ENCODE peak calls at places on chromosomes 7 and 10, in six cellular contexts. One of them, this sample, is unnamed.

GRCh38 chr10:95758351-95759025 is 2.5 kb downstream of the ENTPD1 start:
- DNase-seq in HepG2: no peak
- DNase-seq in GM12878: peak; percentile 92
- DNase-seq in K562: peak; percentile 8
- DNase-seq in GM12892: no peak
- DNase-seq in H1: no peak
- DNase-seq in this sample: no peak

GRCh38 chr10:23035569-23035968 is 59.8 kb upstream of the MSRB2 start:
- DNase-seq in HepG2: peak; percentile 10
- DNase-seq in GM12878: no peak
- DNase-seq in K562: peak; percentile 15
- DNase-seq in GM12892: no peak
- DNase-seq in H1: peak; percentile 13
- DNase-seq in this sample: no peak

GRCh38 chr10:133260895-133261725 is 15.6 kb downstream of the ADAM8 start:
- DNase-seq in HepG2: no peak
- DNase-seq in GM12878: no peak
- DNase-seq in K562: peak; percentile 61
- DNase-seq in GM12892: peak; percentile 73
- DNase-seq in H1: no peak
- DNase-seq in this sample: peak; percentile 78

GRCh38 chr10:46234431-46235060 is 52.3 kb upstream of the ANTXRL start:
- DNase-seq in HepG2: no peak
- DNase-seq in GM12878: no peak
- DNase-seq in K562: no peak
- DNase-seq in GM12892: no peak
- DNase-seq in H1: no peak
- DNase-seq in this sample: no peak

GRCh38 chr10:19532411-19532810 is 283.8 kb upstream of the PLXDC2 start:
- DNase-seq in HepG2: no peak
- DNase-seq in GM12878: no peak
- DNase-seq in K562: no peak
- DNase-seq in GM12892: no peak
- DNase-seq in H1: no peak
- DNase-seq in this sample: no peak

GRCh38 chr7:151113344-151114150 is 27.3 kb downstream of the AGAP3 start:
- DNase-seq in HepG2: no peak
- DNase-seq in GM12878: no peak
- DNase-seq in K562: peak; percentile 82
- DNase-seq in GM12892: no peak
- DNase-seq in H1: no peak
- DNase-seq in this sample: no peak

GRCh38 chr10:58555170-58555929 is 42.7 kb downstream of the BICC1 start:
- DNase-seq in HepG2: peak; percentile 81
- DNase-seq in GM12878: no peak
- DNase-seq in K562: no peak
- DNase-seq in GM12892: no peak
- DNase-seq in H1: no peak
- DNase-seq in this sample: no peak

GRCh38 chr7:135414850-135415439 is 95.0 kb downstream of the CNOT4 start:
- DNase-seq in HepG2: peak; percentile 74
- DNase-seq in GM12878: no peak
- DNase-seq in K562: peak; percentile 80
- DNase-seq in GM12892: no peak
- DNase-seq in H1: peak; percentile 54
- DNase-seq in this sample: no peak

GRCh38 chr10:75265856-75266255 is 30.1 kb upstream of the COMTD1 start:
- DNase-seq in HepG2: no peak
- DNase-seq in GM12878: no peak
- DNase-seq in K562: no peak
- DNase-seq in GM12892: no peak
- DNase-seq in H1: no peak
- DNase-seq in this sample: no peak

GRCh38 chr7:29606287-29606721 is 42.7 kb downstream of the PRR15 start:
- DNase-seq in HepG2: peak; percentile 64
- DNase-seq in GM12878: no peak
- DNase-seq in K562: peak; percentile 43
- DNase-seq in GM12892: no peak
- DNase-seq in H1: no peak
- DNase-seq in this sample: no peak

GRCh38 chr10:89659185-89660131 is 14.4 kb upstream of the PANK1 start:
- DNase-seq in HepG2: no peak
- DNase-seq in GM12878: peak; percentile 32
- DNase-seq in K562: no peak
- DNase-seq in GM12892: no peak
- DNase-seq in H1: no peak
- DNase-seq in this sample: no peak

GRCh38 chr7:29607259-29607658 is 43.6 kb downstream of the PRR15 start:
- DNase-seq in HepG2: no peak
- DNase-seq in GM12878: no peak
- DNase-seq in K562: no peak
- DNase-seq in GM12892: no peak
- DNase-seq in H1: no peak
- DNase-seq in this sample: no peak

GRCh38 chr10:59896186-59896585 is 10.2 kb downstream of the CCDC6 start:
- DNase-seq in HepG2: no peak
- DNase-seq in GM12878: no peak
- DNase-seq in K562: no peak
- DNase-seq in GM12892: no peak
- DNase-seq in H1: no peak
- DNase-seq in this sample: no peak

GRCh38 chr10:88297103-88297502 is 286.0 kb downstream of the RNLS start:
- DNase-seq in HepG2: no peak
- DNase-seq in GM12878: no peak
- DNase-seq in K562: no peak
- DNase-seq in GM12892: no peak
- DNase-seq in H1: no peak
- DNase-seq in this sample: no peak

GRCh38 chr7:76364198-76364584 is 5.4 kb upstream of the YWHAG start:
- DNase-seq in HepG2: no peak
- DNase-seq in GM12878: no peak
- DNase-seq in K562: no peak
- DNase-seq in GM12892: no peak
- DNase-seq in H1: no peak
- DNase-seq in this sample: no peak

GRCh38 chr10:12193193-12193592 is 2.5 kb downstream of the NUDT5 start:
- DNase-seq in HepG2: no peak
- DNase-seq in GM12878: no peak
- DNase-seq in K562: no peak
- DNase-seq in GM12892: no peak
- DNase-seq in H1: no peak
- DNase-seq in this sample: no peak

GRCh38 chr7:124074007-124074406 is 41.1 kb upstream of the TMEM229A start:
- DNase-seq in HepG2: no peak
- DNase-seq in GM12878: no peak
- DNase-seq in K562: no peak
- DNase-seq in GM12892: no peak
- DNase-seq in H1: no peak
- DNase-seq in this sample: no peak

GRCh38 chr10:99875473-99875872 is 93.0 kb downstream of the ABCC2 start:
- DNase-seq in HepG2: no peak
- DNase-seq in GM12878: no peak
- DNase-seq in K562: no peak
- DNase-seq in GM12892: no peak
- DNase-seq in H1: no peak
- DNase-seq in this sample: no peak

GRCh38 chr7:141416691-141417268 is 134.4 kb upstream of the AGK start:
- DNase-seq in HepG2: no peak
- DNase-seq in GM12878: no peak
- DNase-seq in K562: no peak
- DNase-seq in GM12892: no peak
- DNase-seq in H1: no peak
- DNase-seq in this sample: no peak

GRCh38 chr10:58755688-58756087 is 243.0 kb downstream of the BICC1 start:
- DNase-seq in HepG2: no peak
- DNase-seq in GM12878: no peak
- DNase-seq in K562: no peak
- DNase-seq in GM12892: no peak
- DNase-seq in H1: no peak
- DNase-seq in this sample: no peak

GRCh38 chr7:127317447-127317961 is 64.8 kb upstream of the GRM8 start:
- DNase-seq in HepG2: no peak
- DNase-seq in GM12878: no peak
- DNase-seq in K562: no peak
- DNase-seq in GM12892: no peak
- DNase-seq in H1: no peak
- DNase-seq in this sample: no peak

DNA sequence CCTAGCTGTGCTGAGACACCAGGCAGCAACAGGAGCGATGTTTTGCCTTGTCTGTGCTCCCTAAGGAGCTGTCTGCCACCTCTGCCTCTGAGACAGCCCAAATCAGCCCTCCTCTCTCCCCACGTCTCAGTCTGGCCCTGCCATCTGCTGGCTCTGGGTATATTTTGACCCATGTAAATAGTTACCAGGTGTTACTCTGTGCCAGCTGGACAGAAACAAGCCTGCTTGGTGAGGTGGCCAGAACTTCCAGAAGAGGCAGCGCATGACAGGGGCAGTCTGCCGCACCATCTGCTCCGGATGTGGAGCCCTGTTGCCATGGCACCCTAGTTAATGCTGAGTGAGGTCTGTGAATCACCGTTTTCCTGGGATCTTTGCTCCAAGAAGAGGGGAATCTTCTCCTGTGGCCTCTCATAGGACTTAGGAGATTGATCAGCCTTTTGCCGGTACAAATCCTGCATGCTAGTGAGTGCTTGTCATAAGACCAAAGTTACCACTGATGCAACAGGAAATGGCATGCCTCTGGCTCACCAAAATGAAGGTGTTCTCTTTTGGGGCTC is 31.8 kb downstream of the GSTO2 start:
- DNase-seq in HepG2: no peak
- DNase-seq in GM12878: no peak
- DNase-seq in K562: no peak
- DNase-seq in GM12892: no peak
- DNase-seq in H1: no peak
- DNase-seq in this sample: no peak
- TF ChIP-seq TAF1 in HepG2: no peak
- TF ChIP-seq TAF1 in GM12878: no peak
- TF ChIP-seq TAF1 in K562: no peak
- TF ChIP-seq TAF1 in GM12892: no peak
- TF ChIP-seq TAF1 in H1: no peak
- TF ChIP-seq TAF1 in this sample: no peak

GRCh38 chr10:30737931-30738391 is 108.4 kb upstream of the LYZL2 start:
- DNase-seq in HepG2: no peak
- DNase-seq in GM12878: peak; percentile 85
- DNase-seq in K562: no peak
- DNase-seq in GM12892: no peak
- DNase-seq in H1: no peak
- DNase-seq in this sample: no peak
- TF ChIP-seq POLR2AphosphoS5 in HepG2: no peak
- TF ChIP-seq POLR2AphosphoS5 in GM12878: peak; percentile 63
- TF ChIP-seq POLR2AphosphoS5 in K562: no peak
- TF ChIP-seq POLR2AphosphoS5 in GM12892: no peak
- TF ChIP-seq POLR2AphosphoS5 in H1: no peak
- TF ChIP-seq POLR2AphosphoS5 in this sample: no peak

DNA sequence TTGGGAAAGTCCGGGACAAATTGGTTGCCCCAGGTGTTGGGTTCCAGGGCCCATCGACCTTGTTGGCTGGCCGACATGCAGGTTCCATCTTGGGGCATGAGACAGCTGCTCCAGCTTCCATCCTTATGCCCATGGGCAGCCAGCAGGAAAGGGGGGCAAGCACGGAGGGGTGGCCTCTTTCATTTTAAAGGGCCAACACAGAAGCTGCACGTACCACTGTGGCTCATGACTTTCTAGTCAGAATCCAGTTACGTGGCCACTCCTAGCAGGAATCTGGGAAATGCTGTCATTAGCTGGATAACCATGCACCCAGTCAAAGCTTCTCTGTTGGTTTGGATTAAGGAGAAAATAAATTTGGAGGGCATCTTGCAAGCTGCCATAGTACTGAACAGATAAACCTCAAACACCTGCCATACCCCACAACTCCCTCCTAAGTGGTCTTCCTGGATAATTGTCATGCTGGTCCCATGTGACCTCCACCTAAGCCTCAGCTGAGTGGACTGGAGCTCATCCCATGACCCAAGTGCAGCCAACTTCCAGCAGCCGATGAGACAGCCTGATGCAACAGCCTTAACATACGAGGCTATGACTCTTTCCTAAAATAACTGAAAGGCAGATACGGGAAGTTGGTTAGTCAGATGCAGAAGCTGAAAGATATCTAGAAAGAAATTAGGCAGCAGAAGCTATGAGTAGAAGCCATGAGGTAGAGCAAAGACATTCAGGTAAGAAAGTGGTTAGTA is 21.4 kb upstream of the GSDME start:
- DNase-seq in HepG2: no peak
- DNase-seq in GM12878: no peak
- DNase-seq in K562: no peak
- DNase-seq in GM12892: no peak
- DNase-seq in H1: no peak
- DNase-seq in this sample: no peak
- TF ChIP-seq POLR2A in HepG2: no peak
- TF ChIP-seq POLR2A in GM12878: peak; percentile 26
- TF ChIP-seq POLR2A in K562: no peak
- TF ChIP-seq POLR2A in GM12892: no peak
- TF ChIP-seq POLR2A in H1: no peak
- TF ChIP-seq POLR2A in this sample: no peak

GRCh38 chr10:97669561-97669960 is 17.5 kb downstream of the AVPI1 start:
- DNase-seq in HepG2: no peak
- DNase-seq in GM12878: no peak
- DNase-seq in K562: no peak
- DNase-seq in GM12892: no peak
- DNase-seq in H1: no peak
- DNase-seq in this sample: no peak

GRCh38 chr10:97676770-97677581 is 10.1 kb downstream of the AVPI1 start:
- DNase-seq in HepG2: peak; percentile 49
- DNase-seq in GM12878: no peak
- DNase-seq in K562: peak; percentile 55
- DNase-seq in GM12892: peak; percentile 54
- DNase-seq in H1: no peak
- DNase-seq in this sample: peak; percentile 66

GRCh38 chr10:97679594-97679993 is 7.4 kb downstream of the AVPI1 start:
- DNase-seq in HepG2: no peak
- DNase-seq in GM12878: no peak
- DNase-seq in K562: no peak
- DNase-seq in GM12892: no peak
- DNase-seq in H1: no peak
- DNase-seq in this sample: no peak

DNA sequence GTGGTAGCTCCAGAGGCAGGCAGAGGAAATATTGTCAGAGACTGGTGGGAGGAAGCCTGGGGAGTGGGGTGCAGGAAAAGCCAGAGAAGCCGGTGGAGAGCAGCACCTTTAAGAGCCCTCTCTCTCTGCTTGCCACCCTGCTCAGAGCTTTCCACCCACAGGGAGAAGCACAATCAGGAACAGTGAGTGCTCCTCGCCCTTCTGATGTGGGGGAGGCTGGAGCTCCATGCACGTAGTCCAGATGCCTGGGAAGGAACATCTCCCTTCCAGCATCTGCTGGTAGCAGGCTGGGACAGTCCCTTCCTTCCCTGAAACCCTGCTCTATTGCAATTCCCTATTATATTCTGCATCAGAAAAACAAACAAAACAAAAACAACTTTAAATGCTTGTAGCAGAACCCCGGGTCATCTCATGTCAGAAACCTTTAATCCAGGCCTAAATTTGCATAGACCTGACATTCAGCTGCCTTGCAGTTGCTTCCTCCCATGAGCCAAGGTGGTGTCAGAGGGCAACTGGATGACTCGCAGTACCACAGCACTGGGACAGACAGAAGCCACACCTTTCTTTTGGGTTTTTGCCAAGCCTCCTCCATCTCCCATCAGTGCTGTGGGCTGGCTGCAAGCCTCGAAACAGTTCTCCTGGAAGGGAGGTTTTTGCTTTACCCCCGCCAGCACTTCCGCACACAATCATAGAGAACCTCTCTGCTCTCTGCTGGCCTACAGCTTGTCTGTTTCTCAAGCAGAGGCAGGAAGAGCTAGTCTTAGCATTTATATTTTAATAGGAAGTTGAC is 13.1 kb downstream of the AVPI1 start:
- DNase-seq in HepG2: no peak
- DNase-seq in GM12878: no peak
- DNase-seq in K562: no peak
- DNase-seq in GM12892: no peak
- DNase-seq in H1: no peak
- DNase-seq in this sample: no peak
- TF ChIP-seq TAF1 in HepG2: no peak
- TF ChIP-seq TAF1 in GM12878: no peak
- TF ChIP-seq TAF1 in K562: no peak
- TF ChIP-seq TAF1 in GM12892: no peak
- TF ChIP-seq TAF1 in H1: no peak
- TF ChIP-seq TAF1 in this sample: no peak

This sample was measured in GM12891.